ENCODE peak calls at places on chromosome 17, in four cellular contexts. I is GOT3, T is cardiac muscle cell, S is ecto neural progenitor cell. K is an unnamed sample.
A peak's percentile ranks its signal among the peaks of the same experiment; 100 is the strongest.

GRCh38 chr17:66540131-66540781 is 237.8 kb downstream of the PRKCA start:
- DNase-seq in I (no peak), T (peak; percentile 89), S (peak; percentile 83), K (peak; percentile 96)

GRCh38 chr17:6347776-6348175 is 87.1 kb downstream of the AIPL1 start:
- DNase-seq in I (no peak), T (no peak), S (peak; percentile 37), K (peak; percentile 45)

GRCh38 chr17:80872999-80873951 is 118.4 kb upstream of the CHMP6 start:
- DNase-seq in I (no peak), T (no peak), S (peak; percentile 84), K (peak; percentile 93)

GRCh38 chr17:74373838-74374606 is 6.7 kb downstream of the GPR142 start:
- DNase-seq in I (no peak), T (no peak), S (no peak), K (no peak)

GRCh38 chr17:48219605-48220004 is 112.0 kb downstream of the SNX11 start:
- DNase-seq in I (no peak), T (no peak), S (no peak), K (peak; percentile 72)

GRCh38 chr17:40607641-40608040 is 40.0 kb downstream of the SMARCE1 start:
- DNase-seq in I (no peak), T (no peak), S (no peak), K (no peak)

GRCh38 chr17:17484451-17484899 is 7.7 kb downstream of the MED9 start:
- DNase-seq in I (no peak), T (no peak), S (no peak), K (peak; percentile 50)

GRCh38 chr17:65515959-65516948 is 45.2 kb downstream of the AXIN2 start:
- DNase-seq in I (no peak), T (peak; percentile 50), S (no peak), K (peak; percentile 92)

GRCh38 chr17:219696-220095 is 38.2 kb upstream of the DOC2B start:
- DNase-seq in I (no peak), T (no peak), S (no peak), K (no peak)

GRCh38 chr17:142102-142661 is 4.8 kb downstream of the SCGB1C2 start:
- DNase-seq in I (peak; percentile 25), T (peak; percentile 8), S (no peak), K (no peak)

GRCh38 chr17:68351395-68351794 is 60.1 kb downstream of the ARSG start:
- DNase-seq in I (no peak), T (peak; percentile 63), S (no peak), K (no peak)

GRCh38 chr17:13004336-13004735 is 13.5 kb downstream of the ELAC2 start:
- DNase-seq in I (no peak), T (no peak), S (no peak), K (no peak)

GRCh38 chr17:43010667-43011308 is 4.2 kb downstream of the IFI35 start:
- DNase-seq in I (no peak), T (no peak), S (no peak), K (peak; percentile 79)

GRCh38 chr17:5661486-5662125 is 77.3 kb upstream of the NLRP1 start:
- DNase-seq in I (no peak), T (no peak), S (no peak), K (no peak)

GRCh38 chr17:68200689-68201424 is 47.0 kb upstream of the AMZ2 start:
- DNase-seq in I (peak; percentile 27), T (peak; percentile 73), S (peak; percentile 95), K (peak; percentile 96)

GRCh38 chr17:42908872-42909700 is 8.5 kb downstream of the G6PC1 start:
- DNase-seq in I (no peak), T (no peak), S (no peak), K (no peak)

GRCh38 chr17:83199500-83200201 is 120.2 kb downstream of the METRNL start:
- DNase-seq in I (no peak), T (no peak), S (no peak), K (no peak)

GRCh38 chr17:42895185-42895555 is 5.4 kb upstream of the G6PC1 start:
- DNase-seq in I (no peak), T (peak; percentile 89), S (no peak), K (peak; percentile 84)

GRCh38 chr17:78665952-78666920 is 89.0 kb upstream of the DNAH17 start:
- DNase-seq in I (no peak), T (peak; percentile 42), S (no peak), K (peak; percentile 79)

GRCh38 chr17:16875662-16876061 is 96.3 kb downstream of the TNFRSF13B start:
- DNase-seq in I (no peak), T (peak; percentile 11), S (peak; percentile 16), K (peak; percentile 12)

GRCh38 chr17:19386974-19387920 is at the start of gene MFAP4:
- DNase-seq in I (no peak), T (peak; percentile 96), S (no peak), K (no peak)

GRCh38 chr17:36705651-36706436 is 104.5 kb downstream of the MRM1 start:
- DNase-seq in I (no peak), T (peak; percentile 44), S (peak; percentile 75), K (peak; percentile 87)

GRCh38 chr17:63843387-63844292 is 1.2 kb upstream of the SMARCD2 start:
- DNase-seq in I (no peak), T (peak; percentile 96), S (no peak), K (no peak)

GRCh38 chr17:8163978-8164814 is 1.4 kb upstream of the VAMP2 start:
- DNase-seq in I (no peak), T (peak; percentile 50), S (peak; percentile 59), K (peak; percentile 77)

GRCh38 chr17:39116224-39116623 is 35.2 kb downstream of the PLXDC1 start:
- DNase-seq in I (no peak), T (no peak), S (no peak), K (no peak)

GRCh38 chr17:71107136-71107535 is 937.8 kb downstream of the KCNJ2 start:
- DNase-seq in I (no peak), T (peak; percentile 12), S (no peak), K (no peak)

GRCh38 chr17:51585514-51586104 is 325.3 kb downstream of the UTP18 start:
- DNase-seq in I (no peak), T (no peak), S (peak; percentile 58), K (peak; percentile 73)

GRCh38 chr17:80760501-80760900 is 215.9 kb downstream of the RPTOR start:
- DNase-seq in I (no peak), T (no peak), S (peak; percentile 29), K (peak; percentile 57)

GRCh38 chr17:19302791-19303233 is 59.7 kb downstream of the B9D1 start:
- DNase-seq in I (no peak), T (no peak), S (no peak), K (no peak)

GRCh38 chr17:81713004-81713555 is 996 bp downstream of the SLC25A10 start:
- DNase-seq in I (no peak), T (peak; percentile 16), S (no peak), K (peak; percentile 86)

GRCh38 chr17:14428640-14429029 is 127.8 kb downstream of the HS3ST3B1 start:
- DNase-seq in I (no peak), T (no peak), S (no peak), K (no peak)